ENCODE peak calls at places on chromosomes 1 and 21, in eight cellular contexts. F is small intestine; D is RWPE1; C is NCI-H2107; E is IMR-90; R is activated effector memory CD4-positive, alpha-beta T cell treated with anti-CD3 and anti-CD28 coated beads, Interleukin-2, amount 50 U/mL, for 16 hours; X is AG04450; P is H7. Z is an unnamed sample.
A peak's percentile ranks its signal among the peaks of the same experiment; 100 is the strongest.

GRCh38 chr1:24290933-24291487 is 28.1 kb upstream of the GRHL3 start:
- DNase-seq in F (no peak), D (no peak), C (no peak), E (no peak), R (no peak), X (no peak), P (no peak), Z (no peak)

GRCh38 chr21:42733037-42733632 is 79.7 kb downstream of the PDE9A start:
- DNase-seq in F (peak; percentile 82), D (no peak), C (no peak), E (no peak), R (peak; percentile 31), X (no peak), P (no peak), Z (no peak)

GRCh38 chr1:214833357-214833756 is 230.4 kb downstream of the CENPF start:
- DNase-seq in F (no peak), D (no peak), C (no peak), E (peak; percentile 83), R (no peak), X (no peak), P (no peak), Z (no peak)

GRCh38 chr21:41425954-41426655 is at the start of gene MX1:
- DNase-seq in F (peak; percentile 93), D (peak; percentile 69), C (peak; percentile 49), E (peak; percentile 10), R (peak; percentile 95), X (no peak), P (peak; percentile 83), Z (no peak)

GRCh38 chr1:231527586-231528174 is 789 bp upstream of the TSNAX start:
- DNase-seq in F (no peak), D (peak; percentile 13), C (no peak), E (no peak), R (peak; percentile 63), X (no peak), P (no peak), Z (no peak)

GRCh38 chr1:153922076-153922837 is 515 bp downstream of the GATAD2B start:
- DNase-seq in F (no peak), D (peak; percentile 74), C (peak; percentile 51), E (no peak), R (no peak), X (no peak), P (peak; percentile 94), Z (peak; percentile 65)

GRCh38 chr21:42424848-42425602 is 21.3 kb downstream of the UBASH3A start:
- DNase-seq in F (peak; percentile 60), D (no peak), C (no peak), E (no peak), R (peak; percentile 89), X (no peak), P (no peak), Z (no peak)

GRCh38 chr1:24765308-24765988 is 20.2 kb downstream of the CLIC4 start:
- DNase-seq in F (no peak), D (no peak), C (no peak), E (peak; percentile 60), R (no peak), X (no peak), P (no peak), Z (no peak)

GRCh38 chr1:53285969-53286760 is 41.7 kb downstream of the LRP8 start:
- DNase-seq in F (no peak), D (no peak), C (no peak), E (no peak), R (no peak), X (no peak), P (no peak), Z (no peak)

GRCh38 chr1:228029281-228029680 is 22.5 kb downstream of the WNT3A start:
- DNase-seq in F (no peak), D (no peak), C (no peak), E (no peak), R (no peak), X (no peak), P (no peak), Z (no peak)

GRCh38 chr1:116255933-116256649 is 117.0 kb upstream of the ATP1A1 start:
- DNase-seq in F (peak; percentile 67), D (no peak), C (no peak), E (no peak), R (no peak), X (no peak), P (no peak), Z (no peak)

GRCh38 chr1:117674521-117675400 is 68.9 kb downstream of the TENT5C start:
- DNase-seq in F (peak; percentile 29), D (no peak), C (no peak), E (peak; percentile 28), R (peak; percentile 73), X (no peak), P (peak; percentile 45), Z (no peak)

GRCh38 chr1:244150665-244151064 is 99.6 kb downstream of the ZBTB18 start:
- DNase-seq in F (no peak), D (no peak), C (no peak), E (no peak), R (no peak), X (no peak), P (no peak), Z (no peak)

GRCh38 chr1:10510520-10511493 is 36.1 kb downstream of the PEX14 start:
- DNase-seq in F (peak; percentile 56), D (peak; percentile 87), C (no peak), E (peak; percentile 94), R (peak; percentile 92), X (peak; percentile 66), P (no peak), Z (peak; percentile 60)

GRCh38 chr1:78170845-78171244 is 125.1 kb downstream of the GIPC2 start:
- DNase-seq in F (no peak), D (no peak), C (no peak), E (no peak), R (no peak), X (no peak), P (no peak), Z (no peak)

GRCh38 chr1:174877208-174877673 is 122.5 kb upstream of the CACYBP start:
- DNase-seq in F (peak; percentile 53), D (no peak), C (peak; percentile 59), E (no peak), R (no peak), X (no peak), P (no peak), Z (peak; percentile 77)

GRCh38 chr1:3594706-3595377 is 16.5 kb downstream of the MEGF6 start:
- DNase-seq in F (no peak), D (no peak), C (no peak), E (no peak), R (no peak), X (no peak), P (no peak), Z (no peak)

GRCh38 chr1:22471078-22471477 is 19.4 kb downstream of the ZBTB40 start:
- DNase-seq in F (peak; percentile 25), D (no peak), C (no peak), E (peak; percentile 54), R (no peak), X (no peak), P (no peak), Z (no peak)

GRCh38 chr1:147738129-147738528 is 22.3 kb downstream of the GJA5 start:
- DNase-seq in F (no peak), D (no peak), C (no peak), E (no peak), R (no peak), X (no peak), P (no peak), Z (no peak)

GRCh38 chr1:180542530-180543171 is 16.1 kb upstream of the OVAAL start:
- DNase-seq in F (no peak), D (no peak), C (no peak), E (peak; percentile 43), R (no peak), X (no peak), P (no peak), Z (no peak)

GRCh38 chr1:39139723-39140360 is 64.7 kb upstream of the MACF1 start:
- DNase-seq in F (no peak), D (no peak), C (no peak), E (no peak), R (no peak), X (no peak), P (no peak), Z (no peak)

GRCh38 chr1:154219511-154219910 is 1.2 kb upstream of the UBAP2L start:
- DNase-seq in F (peak; percentile 46), D (no peak), C (no peak), E (peak; percentile 47), R (no peak), X (no peak), P (no peak), Z (no peak)

GRCh38 chr1:176165573-176165972 is 41.5 kb downstream of the COP1 start:
- DNase-seq in F (no peak), D (no peak), C (no peak), E (no peak), R (no peak), X (no peak), P (no peak), Z (no peak)

GRCh38 chr1:62318756-62319544 is at the start of gene KANK4:
- DNase-seq in F (peak; percentile 20), D (no peak), C (no peak), E (no peak), R (no peak), X (no peak), P (peak; percentile 83), Z (peak; percentile 11)

GRCh38 chr1:211912064-211912463 is 81.5 kb upstream of the LPGAT1 start:
- DNase-seq in F (peak; percentile 94), D (peak; percentile 31), C (no peak), E (no peak), R (no peak), X (no peak), P (no peak), Z (no peak)

GRCh38 chr1:71668059-71668458 is 587.2 kb upstream of the ZRANB2 start:
- DNase-seq in F (no peak), D (no peak), C (no peak), E (peak; percentile 44), R (no peak), X (no peak), P (no peak), Z (no peak)

GRCh38 chr1:26761217-26761616 is 26.5 kb upstream of the PIGV start:
- DNase-seq in F (no peak), D (no peak), C (no peak), E (no peak), R (no peak), X (no peak), P (no peak), Z (no peak)

GRCh38 chr21:46110499-46111192 is 12.7 kb downstream of the COL6A2 start:
- DNase-seq in F (no peak), D (no peak), C (no peak), E (no peak), R (peak; percentile 59), X (no peak), P (peak; percentile 89), Z (no peak)

GRCh38 chr1:66271216-66271903 is 262.6 kb upstream of the SGIP1 start:
- DNase-seq in F (peak; percentile 60), D (peak; percentile 87), C (no peak), E (peak; percentile 99), R (no peak), X (peak; percentile 97), P (peak; percentile 32), Z (peak; percentile 46)

GRCh38 chr21:31557956-31558838 is 101.3 kb upstream of the SOD1 start:
- DNase-seq in F (no peak), D (peak; percentile 23), C (peak; percentile 55), E (no peak), R (peak; percentile 72), X (no peak), P (peak; percentile 79), Z (no peak)

GRCh38 chr1:241828576-241828975 is 19.4 kb upstream of the EXO1 start:
- DNase-seq in F (no peak), D (no peak), C (no peak), E (peak; percentile 54), R (no peak), X (no peak), P (no peak), Z (no peak)

GRCh38 chr1:3630161-3630611 is 5.4 kb downstream of the TPRG1L start:
- DNase-seq in F (no peak), D (no peak), C (no peak), E (no peak), R (no peak), X (no peak), P (no peak), Z (no peak)

GRCh38 chr1:159790237-159790917 is 9.6 kb downstream of the DUSP23 start:
- DNase-seq in F (peak; percentile 38), D (no peak), C (no peak), E (peak; percentile 10), R (no peak), X (no peak), P (peak; percentile 63), Z (no peak)

GRCh38 chr1:213136190-213136917 is 85.3 kb downstream of the RPS6KC1 start:
- DNase-seq in F (peak; percentile 48), D (no peak), C (no peak), E (no peak), R (no peak), X (no peak), P (no peak), Z (no peak)

Z was measured in NCI-H510A.